ENCODE peak calls at places on chromosomes 1 and 21, in five cellular contexts. S is naive thymus-derived CD4-positive, alpha-beta T cell; U is tibial artery; Y is GM23338; A is right atrium auricular region. X is an unnamed sample. For H3K4me1 and H3K27me3, the result is how much of the 10 kb centered on the place peaks cover.

GRCh38 chr1:193539731-193540459 is 353.5 kb upstream of the B3GALT2 start:
- DNase-seq in U (no peak), Y (no peak), A (no peak), S (peak), X (no peak)

GRCh38 chr1:91712981-91713841 is 172.7 kb downstream of the TGFBR3 start:
- DNase-seq in Y (peak), S (no peak), A (peak), U (peak), X (no peak)

GRCh38 chr1:162218975-162219374 is 149.5 kb downstream of the NOS1AP start:
- DNase-seq in Y (no peak), S (no peak), A (no peak), U (no peak), X (no peak)

GRCh38 chr1:8598060-8598724 is 219.2 kb downstream of the RERE start:
- DNase-seq in Y (peak), U (peak), S (no peak), A (peak), X (no peak)

GRCh38 chr1:221912230-221912629 is 170.3 kb upstream of the DUSP10 start:
- DNase-seq in S (no peak), Y (no peak), A (no peak), U (no peak), X (no peak)

GRCh38 chr21:43810505-43811261 is 21.3 kb downstream of the RRP1 start:
- DNase-seq in U (peak), Y (peak), S (peak), A (peak), X (peak)

GRCh38 chr1:237713886-237714285 is 176.8 kb downstream of the ZP4 start:
- DNase-seq in A (no peak), Y (no peak), U (no peak), S (no peak), X (no peak)

GRCh38 chr1:22618056-22618455 is 18.4 kb upstream of the C1QA start:
- DNase-seq in U (no peak), S (no peak), A (no peak), Y (no peak), X (no peak)

GRCh38 chr1:228646717-228647522 is 88.4 kb upstream of the RHOU start:
- DNase-seq in U (no peak), S (peak), Y (peak), A (no peak), X (peak)

GRCh38 chr1:203074610-203075009 is 11.2 kb downstream of the MYOG start:
- DNase-seq in Y (no peak), U (no peak), S (no peak), A (no peak), X (no peak)

GRCh38 chr1:36349839-36350238 is 26.4 kb upstream of the EVA1B start:
- DNase-seq in U (no peak), Y (no peak), S (no peak), A (no peak), X (no peak)

GRCh38 chr1:180254496-180254819 is 24.4 kb downstream of the LHX4 start:
- DNase-seq in Y (no peak), S (no peak), U (no peak), A (no peak), X (no peak)

GRCh38 chr1:91944087-91944486 is 5.1 kb upstream of the BRDT start:
- DNase-seq in U (no peak), Y (peak), A (no peak), S (no peak), X (no peak)

GRCh38 chr1:190957565-190957964 is 479.9 kb upstream of the BRINP3 start:
- DNase-seq in Y (no peak), S (no peak), A (no peak), U (no peak), X (no peak)

GRCh38 chr1:182384387-182384960 is 7.1 kb downstream of the GLUL start:
- DNase-seq in U (no peak), Y (no peak), A (no peak), S (no peak), X (no peak)

GRCh38 chr1:162035241-162035640 is 11.6 kb upstream of the OLFML2B start:
- DNase-seq in Y (no peak), A (no peak), U (no peak), S (no peak), X (no peak)

GRCh38 chr1:1021010-1021845 is 1.3 kb downstream of the AGRN start:
- DNase-seq in Y (peak), A (no peak), U (no peak), S (no peak), X (peak)

GRCh38 chr1:65209005-65209885 is 61.2 kb downstream of the AK4 start:
- DNase-seq in S (peak), Y (peak), A (no peak), U (no peak), X (peak)

GRCh38 chr1:60367522-60367921 is 294.0 kb upstream of the C1orf87 start:
- DNase-seq in Y (peak), U (no peak), S (no peak), A (no peak), X (no peak)

GRCh38 chr1:65963161-65963888 is 170.6 kb downstream of the PDE4B start:
- DNase-seq in A (no peak), U (no peak), S (no peak), Y (no peak), X (no peak)

GRCh38 chr1:2429780-2430591 is 17.6 kb upstream of the PEX10 start:
- DNase-seq in U (no peak), Y (peak), S (no peak), A (no peak), X (no peak)

GRCh38 chr1:108785880-108786279 is 39.4 kb downstream of the STXBP3 start:
- DNase-seq in A (no peak), U (no peak), S (no peak), Y (no peak), X (no peak)
- H3K4me3 ChIP-seq in A (no peak), U (no peak), S (no peak), Y (no peak), X (no peak)

DNA sequence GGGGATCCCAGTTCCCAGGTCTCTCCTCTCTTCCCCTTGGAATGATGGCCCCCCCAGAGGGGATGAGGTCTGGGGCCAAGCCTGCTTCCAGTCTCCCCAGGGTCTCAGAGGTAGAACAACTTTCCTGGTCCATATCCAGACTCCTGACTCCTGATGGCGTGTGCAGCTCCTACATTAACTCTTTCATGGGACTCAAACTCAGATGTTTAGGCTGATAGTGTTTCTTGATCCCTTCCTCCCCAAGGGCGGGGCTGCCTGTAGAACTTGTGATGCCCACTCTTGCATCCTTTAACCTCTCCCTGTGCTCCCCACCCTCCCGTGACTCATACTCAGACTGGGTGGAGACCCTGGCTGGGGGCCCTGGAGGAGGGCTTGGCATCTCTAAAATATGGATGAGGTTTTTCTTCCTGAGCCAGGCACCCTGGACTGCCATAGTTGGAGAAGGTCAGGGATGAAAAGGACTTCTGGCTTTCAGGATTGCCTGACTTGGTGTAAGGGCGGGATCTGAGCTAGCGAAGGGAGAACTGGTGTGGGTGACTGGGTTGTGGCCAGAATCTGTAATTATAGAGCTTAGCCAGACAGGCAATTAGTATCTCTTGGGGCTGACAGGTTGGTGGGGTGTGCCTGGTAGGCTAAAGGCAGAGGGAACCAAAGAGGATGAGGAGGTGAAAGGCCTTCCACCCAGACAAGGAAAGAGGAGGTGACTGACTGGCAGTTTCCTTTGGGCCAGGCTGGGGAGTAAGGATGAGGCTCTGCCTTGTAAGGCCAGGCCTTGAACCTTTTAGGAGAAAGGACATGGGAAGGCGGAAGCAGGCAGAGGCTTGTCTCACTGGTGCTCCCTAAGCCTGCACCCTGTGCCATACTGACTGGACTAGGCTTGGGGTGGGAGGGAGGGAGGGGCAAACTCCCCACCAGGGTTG is 1.5 kb downstream of the ATP8B2 start:
- DNase-seq in A (peak), Y (no peak), S (no peak), U (peak), X (no peak)
- H3K4me1 ChIP-seq in A (under half), Y (under half), S (half or more), U (under half), X (under half)

GRCh38 chr1:96475882-96476281 is 245.7 kb upstream of the PTBP2 start:
- DNase-seq in A (no peak), Y (no peak), S (no peak), U (no peak), X (peak)
- H3K27me3 ChIP-seq in A (under half), Y (half or more), S (under half), U (under half), X (under half)

GRCh38 chr1:212667223-212668139 is 32.2 kb downstream of the BATF3 start:
- DNase-seq in U (peak), A (peak), Y (peak), S (no peak), X (no peak)
- H3K4me3 ChIP-seq in U (no peak), A (no peak), Y (no peak), S (no peak), X (no peak)

GRCh38 chr1:225816643-225817538 is 7.0 kb downstream of the EPHX1 start:
- DNase-seq in Y (peak), A (peak), S (no peak), U (peak), X (no peak)
- H3K4me1 ChIP-seq in Y (under half), A (half or more), S (under half), U (half or more), X (under half)

DNA sequence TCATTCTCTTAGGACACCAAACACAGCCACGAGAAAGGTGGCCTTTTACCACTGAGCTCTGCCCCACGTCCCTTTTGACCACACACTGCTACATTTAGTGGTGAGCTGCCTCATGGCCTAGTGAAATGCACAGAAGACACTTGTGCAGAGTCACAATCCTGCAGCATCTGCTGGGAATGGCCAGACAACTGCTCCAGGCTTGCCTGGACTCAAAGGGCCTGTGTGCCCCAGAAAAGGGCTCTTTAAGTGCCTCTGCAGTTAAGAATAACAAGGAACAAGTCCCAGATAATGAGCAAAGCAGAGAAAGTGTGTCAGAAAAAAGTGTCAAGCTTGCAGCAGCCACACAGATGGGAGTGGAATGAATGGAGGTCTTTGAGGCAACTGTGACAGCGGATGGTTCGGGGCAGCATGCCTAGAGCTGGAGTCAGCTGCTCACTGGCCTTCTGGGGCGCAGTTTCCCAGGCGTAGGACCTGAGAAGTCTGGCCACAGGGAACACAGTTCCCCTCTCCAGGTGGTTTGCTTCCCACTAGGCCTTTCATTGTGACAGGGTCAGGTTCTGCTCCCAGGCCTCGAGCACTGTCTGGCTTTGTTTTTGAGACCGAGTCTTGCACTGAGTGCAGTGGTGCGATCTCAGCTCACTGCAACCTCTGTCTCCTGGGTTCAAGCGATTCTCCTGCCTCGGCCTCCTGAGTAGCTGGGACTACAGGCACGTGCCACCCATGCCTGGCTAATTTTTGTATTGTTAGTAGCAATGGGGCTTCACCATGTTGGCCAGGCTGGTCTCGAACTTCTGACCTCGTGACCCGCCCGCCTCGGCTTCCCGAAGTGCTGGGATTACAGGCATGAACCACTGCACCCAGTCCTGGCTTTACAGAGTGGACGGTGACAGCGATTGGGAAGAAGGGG is 5.0 kb downstream of the PARP1 start:
- DNase-seq in Y (no peak), S (no peak), U (no peak), A (no peak), X (no peak)
- H3K27me3 ChIP-seq in Y (under half), S (under half), U (under half), A (under half), X (under half)

X was measured in HAP-1.